ENCODE peak calls at places on chromosomes 13 and 19, in five cellular contexts. One of them, this sample, is unnamed.

GRCh38 chr13:106466691-106467405 is 68.6 kb downstream of the EFNB2 start:
- DNase-seq in GM13976: no peak
- DNase-seq in epithelial cell of esophagus: peak; percentile 42
- DNase-seq in neuronal stem cell: no peak
- DNase-seq in HTR-8/SVneo: no peak
- DNase-seq in this sample: no peak

GRCh38 chr13:22903925-22904324 is 276.9 kb upstream of the SGCG start:
- DNase-seq in GM13976: peak; percentile 15
- DNase-seq in epithelial cell of esophagus: no peak
- DNase-seq in neuronal stem cell: no peak
- DNase-seq in HTR-8/SVneo: no peak
- DNase-seq in this sample: no peak

GRCh38 chr13:75785130-75785529 is 149.0 kb downstream of the LMO7 start:
- DNase-seq in GM13976: no peak
- DNase-seq in epithelial cell of esophagus: no peak
- DNase-seq in neuronal stem cell: no peak
- DNase-seq in HTR-8/SVneo: no peak
- DNase-seq in this sample: no peak

GRCh38 chr19:48985711-48986110 is 7.4 kb downstream of the GYS1 start:
- DNase-seq in GM13976: no peak
- DNase-seq in epithelial cell of esophagus: no peak
- DNase-seq in neuronal stem cell: no peak
- DNase-seq in HTR-8/SVneo: no peak
- DNase-seq in this sample: no peak

GRCh38 chr13:111431241-111431640 is 110.8 kb downstream of the TEX29 start:
- DNase-seq in GM13976: no peak
- DNase-seq in epithelial cell of esophagus: no peak
- DNase-seq in neuronal stem cell: no peak
- DNase-seq in HTR-8/SVneo: no peak
- DNase-seq in this sample: no peak

GRCh38 chr13:51291341-51291740 is 48.1 kb upstream of the SERPINE3 start:
- DNase-seq in GM13976: no peak
- DNase-seq in epithelial cell of esophagus: peak; percentile 9
- DNase-seq in neuronal stem cell: no peak
- DNase-seq in HTR-8/SVneo: no peak
- DNase-seq in this sample: no peak

GRCh38 chr19:46162731-46163130 is 14.7 kb downstream of the IGFL2 start:
- DNase-seq in GM13976: no peak
- DNase-seq in epithelial cell of esophagus: no peak
- DNase-seq in neuronal stem cell: no peak
- DNase-seq in HTR-8/SVneo: no peak
- DNase-seq in this sample: no peak

GRCh38 chr19:49843265-49843664 is 7.7 kb upstream of the PTOV1 start:
- DNase-seq in GM13976: peak; percentile 52
- DNase-seq in epithelial cell of esophagus: no peak
- DNase-seq in neuronal stem cell: no peak
- DNase-seq in HTR-8/SVneo: no peak
- DNase-seq in this sample: no peak

GRCh38 chr19:30416375-30416774 is 44.2 kb downstream of the ZNF536 start:
- DNase-seq in GM13976: no peak
- DNase-seq in epithelial cell of esophagus: no peak
- DNase-seq in neuronal stem cell: no peak
- DNase-seq in HTR-8/SVneo: no peak
- DNase-seq in this sample: no peak

GRCh38 chr19:2032296-2032941 is 16.9 kb upstream of the BTBD2 start:
- DNase-seq in GM13976: no peak
- DNase-seq in epithelial cell of esophagus: peak; percentile 86
- DNase-seq in neuronal stem cell: no peak
- DNase-seq in HTR-8/SVneo: peak; percentile 88
- DNase-seq in this sample: no peak

GRCh38 chr13:40238761-40239160 is 427.7 kb downstream of the FOXO1 start:
- DNase-seq in GM13976: no peak
- DNase-seq in epithelial cell of esophagus: peak; percentile 52
- DNase-seq in neuronal stem cell: no peak
- DNase-seq in HTR-8/SVneo: no peak
- DNase-seq in this sample: no peak

GRCh38 chr13:29500426-29500825 is 95.1 kb downstream of the SLC7A1 start:
- DNase-seq in GM13976: no peak
- DNase-seq in epithelial cell of esophagus: no peak
- DNase-seq in neuronal stem cell: no peak
- DNase-seq in HTR-8/SVneo: no peak
- DNase-seq in this sample: no peak

GRCh38 chr19:12880551-12881171 is 588 bp downstream of the DNASE2 start:
- DNase-seq in GM13976: no peak
- DNase-seq in epithelial cell of esophagus: no peak
- DNase-seq in neuronal stem cell: no peak
- DNase-seq in HTR-8/SVneo: no peak
- DNase-seq in this sample: no peak

GRCh38 chr19:29773141-29773540 is 38.6 kb upstream of the CCNE1 start:
- DNase-seq in GM13976: no peak
- DNase-seq in epithelial cell of esophagus: no peak
- DNase-seq in neuronal stem cell: no peak
- DNase-seq in HTR-8/SVneo: no peak
- DNase-seq in this sample: no peak

GRCh38 chr19:5707576-5708575 is 12.1 kb downstream of the LONP1 start:
- DNase-seq in GM13976: peak; percentile 35
- DNase-seq in epithelial cell of esophagus: no peak
- DNase-seq in neuronal stem cell: no peak
- DNase-seq in HTR-8/SVneo: no peak
- DNase-seq in this sample: no peak

GRCh38 chr13:112510002-112510780 is 77.8 kb downstream of the TUBGCP3 start:
- DNase-seq in GM13976: peak; percentile 45
- DNase-seq in epithelial cell of esophagus: peak; percentile 68
- DNase-seq in neuronal stem cell: peak; percentile 62
- DNase-seq in HTR-8/SVneo: peak; percentile 50
- DNase-seq in this sample: peak; percentile 71

GRCh38 chr19:660793-661426 is 2.1 kb downstream of the RNF126 start:
- DNase-seq in GM13976: no peak
- DNase-seq in epithelial cell of esophagus: no peak
- DNase-seq in neuronal stem cell: no peak
- DNase-seq in HTR-8/SVneo: no peak
- DNase-seq in this sample: no peak

GRCh38 chr19:46890423-46891170 is 29.8 kb downstream of the ARHGAP35 start:
- DNase-seq in GM13976: no peak
- DNase-seq in epithelial cell of esophagus: peak; percentile 41
- DNase-seq in neuronal stem cell: no peak
- DNase-seq in HTR-8/SVneo: peak; percentile 67
- DNase-seq in this sample: no peak

GRCh38 chr19:42344336-42344893 is 19.0 kb downstream of the MEGF8 start:
- DNase-seq in GM13976: no peak
- DNase-seq in epithelial cell of esophagus: no peak
- DNase-seq in neuronal stem cell: no peak
- DNase-seq in HTR-8/SVneo: no peak
- DNase-seq in this sample: no peak

GRCh38 chr13:33547035-33547434 is 261.5 kb upstream of the STARD13 start:
- DNase-seq in GM13976: no peak
- DNase-seq in epithelial cell of esophagus: no peak
- DNase-seq in neuronal stem cell: no peak
- DNase-seq in HTR-8/SVneo: no peak
- DNase-seq in this sample: no peak

GRCh38 chr19:31253816-31254551 is 95.3 kb downstream of the TSHZ3 start:
- DNase-seq in GM13976: no peak
- DNase-seq in epithelial cell of esophagus: peak; percentile 90
- DNase-seq in neuronal stem cell: no peak
- DNase-seq in HTR-8/SVneo: peak; percentile 26
- DNase-seq in this sample: no peak

GRCh38 chr13:42333613-42334328 is 61.8 kb downstream of the AKAP11 start:
- DNase-seq in GM13976: peak; percentile 49
- DNase-seq in epithelial cell of esophagus: peak; percentile 51
- DNase-seq in neuronal stem cell: peak; percentile 38
- DNase-seq in HTR-8/SVneo: peak; percentile 15
- DNase-seq in this sample: no peak

GRCh38 chr13:95341441-95341840 is 40.2 kb upstream of the ABCC4 start:
- DNase-seq in GM13976: no peak
- DNase-seq in epithelial cell of esophagus: no peak
- DNase-seq in neuronal stem cell: no peak
- DNase-seq in HTR-8/SVneo: no peak
- DNase-seq in this sample: no peak

GRCh38 chr19:48752511-48753365 is at the start of gene FUT1:
- DNase-seq in GM13976: peak; percentile 52
- DNase-seq in epithelial cell of esophagus: peak; percentile 96
- DNase-seq in neuronal stem cell: no peak
- DNase-seq in HTR-8/SVneo: peak; percentile 71
- DNase-seq in this sample: peak; percentile 30

GRCh38 chr19:47729468-47729798 is 15.9 kb upstream of the NOP53 start:
- DNase-seq in GM13976: no peak
- DNase-seq in epithelial cell of esophagus: peak; percentile 97
- DNase-seq in neuronal stem cell: no peak
- DNase-seq in HTR-8/SVneo: peak; percentile 92
- DNase-seq in this sample: no peak

GRCh38 chr13:114154476-114154875 is 22.1 kb upstream of the RASA3 start:
- DNase-seq in GM13976: no peak
- DNase-seq in epithelial cell of esophagus: no peak
- DNase-seq in neuronal stem cell: no peak
- DNase-seq in HTR-8/SVneo: no peak
- DNase-seq in this sample: no peak